ENCODE peak calls at places on chromosomes 7 and 10, in seven cellular contexts. F, X, W, R, G, Z and V are unnamed samples.

GRCh38 chr10:94383515-94383914 is 18.8 kb upstream of the TBC1D12 start:
- DNase-seq in R (no peak), Z (no peak), F (no peak), W (no peak), X (no peak), G (no peak), V (no peak)

GRCh38 chr7:151276651-151277590 is 28.4 kb upstream of the SMARCD3 start:
- DNase-seq in F (peak; percentile 83), W (peak; percentile 43), Z (no peak), R (no peak), X (peak; percentile 70), G (peak; percentile 50), V (peak; percentile 25)

GRCh38 chr10:58818889-58819288 is 306.2 kb downstream of the BICC1 start:
- DNase-seq in G (no peak), W (no peak), F (no peak), R (no peak), X (no peak), Z (no peak), V (peak; percentile 11)

GRCh38 chr10:130481076-130481930 is 345.1 kb downstream of the GLRX3 start:
- DNase-seq in X (no peak), F (no peak), W (no peak), G (no peak), R (no peak), Z (no peak), V (no peak)

GRCh38 chr10:97689637-97690036 is 2.6 kb upstream of the AVPI1 start:
- DNase-seq in G (peak; percentile 38), X (peak; percentile 35), W (no peak), F (no peak), Z (no peak), R (no peak), V (no peak)

GRCh38 chr10:4790922-4791321 is 35.1 kb upstream of the AKR1E2 start:
- DNase-seq in G (no peak), R (no peak), W (no peak), X (no peak), Z (no peak), F (no peak), V (peak; percentile 60)

GRCh38 chr7:7956531-7957221 is 11.9 kb upstream of the GLCCI1 start:
- DNase-seq in Z (no peak), G (no peak), F (no peak), X (no peak), R (no peak), W (no peak), V (peak; percentile 13)

GRCh38 chr7:73718905-73719805 is at the start of gene STX1A:
- DNase-seq in F (peak; percentile 89), W (peak; percentile 76), X (peak; percentile 54), Z (no peak), G (peak; percentile 77), R (no peak), V (peak; percentile 55)

GRCh38 chr7:27677912-27678612 is 15.4 kb upstream of the HIBADH start:
- DNase-seq in F (no peak), Z (no peak), G (no peak), W (peak; percentile 21), X (no peak), R (peak; percentile 85), V (peak; percentile 78)

GRCh38 chr10:70145666-70146488 is 623 bp downstream of the TYSND1 start:
- DNase-seq in Z (no peak), G (peak; percentile 67), W (peak; percentile 67), F (peak; percentile 73), R (no peak), X (peak; percentile 24), V (peak; percentile 80)

GRCh38 chr7:95916573-95917371 is 144.4 kb downstream of the DYNC1I1 start:
- DNase-seq in G (peak; percentile 89), R (peak; percentile 46), F (peak; percentile 27), W (peak; percentile 79), X (peak; percentile 78), Z (peak; percentile 3), V (peak; percentile 77)

GRCh38 chr10:91635401-91636400 is 2.8 kb upstream of the PPP1R3C start:
- DNase-seq in X (peak; percentile 75), R (peak; percentile 54), G (peak; percentile 71), Z (no peak), F (peak; percentile 18), W (peak; percentile 65), V (peak; percentile 82)

GRCh38 chr7:47573758-47574472 is 8.0 kb downstream of the TNS3 start:
- DNase-seq in F (no peak), X (no peak), Z (no peak), R (no peak), W (no peak), G (peak; percentile 71), V (peak; percentile 43)

GRCh38 chr7:6258440-6259182 is 13.8 kb downstream of the CYTH3 start:
- DNase-seq in X (no peak), F (no peak), G (no peak), W (no peak), R (no peak), Z (no peak), V (peak; percentile 61)

GRCh38 chr7:39811161-39811614 is 138.9 kb upstream of the CDK13 start:
- DNase-seq in F (no peak), R (no peak), W (no peak), G (no peak), X (no peak), Z (no peak), V (no peak)

GRCh38 chr7:42198296-42198695 is 38.7 kb downstream of the GLI3 start:
- DNase-seq in W (no peak), Z (no peak), X (peak; percentile 64), G (no peak), R (no peak), F (no peak), V (no peak)

GRCh38 chr10:17353568-17353967 is 100.8 kb downstream of the ST8SIA6 start:
- DNase-seq in R (no peak), W (no peak), F (no peak), X (no peak), Z (no peak), G (no peak), V (no peak)

GRCh38 chr7:150340024-150340749 is 1.2 kb downstream of the RARRES2 start:
- DNase-seq in G (peak; percentile 55), Z (no peak), F (no peak), R (no peak), X (no peak), W (peak; percentile 65), V (no peak)

GRCh38 chr10:509361-510102 is 179.9 kb downstream of the DIP2C start:
- DNase-seq in Z (no peak), F (no peak), X (no peak), W (no peak), R (no peak), G (no peak), V (no peak)

GRCh38 chr7:118352854-118353453 is 128.4 kb downstream of the ANKRD7 start:
- DNase-seq in F (no peak), X (no peak), G (no peak), Z (no peak), R (peak; percentile 5), W (no peak), V (no peak)

GRCh38 chr10:63071145-63071544 is 62.0 kb upstream of the NRBF2 start:
- DNase-seq in X (no peak), Z (no peak), F (no peak), W (peak; percentile 13), G (peak; percentile 33), R (no peak), V (no peak)

GRCh38 chr7:71016387-71016786 is 115.6 kb upstream of the GALNT17 start:
- DNase-seq in W (no peak), X (no peak), Z (no peak), R (no peak), G (no peak), F (no peak), V (no peak)

GRCh38 chr10:119478111-119479047 is 64.1 kb downstream of the RGS10 start:
- DNase-seq in W (no peak), Z (peak; percentile 46), G (no peak), F (no peak), R (no peak), X (no peak), V (no peak)

GRCh38 chr7:71679480-71679879 is 547.5 kb downstream of the GALNT17 start:
- DNase-seq in X (no peak), W (no peak), F (no peak), G (no peak), Z (no peak), R (no peak), V (no peak)

GRCh38 chr7:70093496-70093895 is 495.2 kb downstream of the AUTS2 start:
- DNase-seq in X (no peak), Z (no peak), G (no peak), F (no peak), W (no peak), R (no peak), V (no peak)

GRCh38 chr7:815284-816216 is 16.7 kb upstream of the SUN1 start:
- DNase-seq in X (peak; percentile 33), R (no peak), W (peak; percentile 46), G (no peak), Z (no peak), F (peak; percentile 36), V (peak; percentile 20)
- TF ChIP-seq POLR2AphosphoS5 in X (peak; percentile 19), R (no peak), W (no peak), G (no peak), Z (no peak), F (no peak), V (no peak)

DNA sequence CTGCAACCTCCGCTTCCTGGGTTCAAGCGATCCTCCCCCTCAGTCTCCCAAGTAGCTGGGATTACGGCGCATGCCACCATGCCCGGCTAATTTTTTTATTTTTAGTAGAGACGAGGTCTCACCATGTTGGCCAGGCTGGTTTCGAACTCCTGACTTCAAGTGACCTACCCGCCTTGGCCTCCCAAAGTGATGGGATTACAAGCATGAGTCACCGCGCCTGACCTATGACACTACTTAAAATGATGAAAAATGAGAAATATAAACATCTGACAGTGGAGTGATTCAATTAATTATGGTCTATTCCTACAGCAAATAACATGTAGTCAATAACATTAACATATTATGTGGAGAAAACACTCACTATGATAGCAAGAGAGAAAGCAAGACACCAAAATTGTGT is 2.2 kb downstream of the BRAT1 start:
- DNase-seq in W (no peak), Z (no peak), R (no peak), X (no peak), F (no peak), G (no peak), V (no peak)
- TF ChIP-seq POLR2AphosphoS5 in W (no peak), Z (no peak), R (no peak), X (no peak), F (no peak), G (no peak), V (no peak)

GRCh38 chr7:66557214-66558200 is 71.2 kb upstream of the KCTD7 start:
- DNase-seq in W (peak; percentile 78), Z (no peak), F (peak; percentile 89), R (peak; percentile 27), X (peak; percentile 49), G (peak; percentile 72), V (peak; percentile 32)
- TF ChIP-seq POLR2AphosphoS5 in W (no peak), Z (no peak), F (no peak), R (no peak), X (peak; percentile 39), G (no peak), V (no peak)

GRCh38 chr7:114919587-114919986 is 2.3 kb upstream of the MDFIC start:
- DNase-seq in Z (no peak), G (no peak), R (no peak), W (no peak), F (no peak), X (no peak), V (no peak)

GRCh38 chr7:114921636-114922150 is at the start of gene MDFIC:
- DNase-seq in W (peak; percentile 38), X (no peak), F (no peak), Z (no peak), G (no peak), R (no peak), V (peak; percentile 11)

GRCh38 chr7:114911411-114911810 is 10.5 kb upstream of the MDFIC start:
- DNase-seq in R (no peak), Z (no peak), F (no peak), W (no peak), G (no peak), X (no peak), V (no peak)

GRCh38 chr7:114917211-114917839 is 4.6 kb upstream of the MDFIC start:
- DNase-seq in R (no peak), W (no peak), Z (no peak), G (no peak), X (no peak), F (no peak), V (no peak)

GRCh38 chr7:114916261-114916892 is 5.5 kb upstream of the MDFIC start:
- DNase-seq in Z (peak; percentile 85), W (no peak), X (no peak), R (no peak), F (peak; percentile 13), G (no peak), V (no peak)
- TF ChIP-seq POLR2AphosphoS5 in Z (peak; percentile 84), W (no peak), X (no peak), R (no peak), F (peak; percentile 83), G (no peak), V (no peak)